ENCODE peak calls at places on chromosome 17, in six cellular contexts. X is NCI-H1092 treated with DMSO at 0.1 percent for 48 hours, S is occipital lobe, P is Peyer's patch, I is T-cell, Z is psoas muscle. B is an unnamed sample.

GRCh38 chr17:65173284-65173793 is 36.2 kb downstream of the RGS9 start:
- DNase-seq in P (peak), S (no peak), X (peak), Z (no peak), I (peak), B (no peak)

GRCh38 chr17:36722121-36722902 is 120.9 kb downstream of the MRM1 start:
- DNase-seq in I (peak), X (peak), S (no peak), P (peak), Z (peak), B (peak)

GRCh38 chr17:79005063-79005861 is 4.3 kb downstream of the CANT1 start:
- DNase-seq in I (no peak), P (peak), Z (no peak), X (no peak), S (no peak), B (no peak)

GRCh38 chr17:32261521-32261792 is 4.2 kb upstream of the RHBDL3 start:
- DNase-seq in Z (no peak), X (no peak), I (no peak), S (no peak), P (no peak), B (no peak)

GRCh38 chr17:57293077-57293476 is 36.8 kb downstream of the MSI2 start:
- DNase-seq in S (no peak), I (no peak), P (no peak), Z (no peak), X (no peak), B (no peak)

GRCh38 chr17:61284174-61284573 is 115.5 kb upstream of the TBX2 start:
- DNase-seq in S (no peak), X (no peak), Z (no peak), I (no peak), P (no peak), B (no peak)

GRCh38 chr17:73283841-73284282 is 22.2 kb upstream of the CPSF4L start:
- DNase-seq in Z (no peak), I (no peak), X (no peak), P (no peak), S (no peak), B (peak)

GRCh38 chr17:76726231-76726765 is at the start of gene JMJD6:
- DNase-seq in Z (peak), I (peak), P (peak), S (peak), X (peak), B (peak)

GRCh38 chr17:80861892-80862291 is 129.7 kb upstream of the CHMP6 start:
- DNase-seq in Z (no peak), P (no peak), X (no peak), S (no peak), I (peak), B (no peak)

GRCh38 chr17:68514809-68515208 is 2.6 kb downstream of the PRKAR1A start:
- DNase-seq in P (no peak), X (no peak), Z (no peak), S (no peak), I (no peak), B (no peak)

GRCh38 chr17:66811683-66812054 is 23.2 kb upstream of the CACNG5 start:
- DNase-seq in X (no peak), I (no peak), P (no peak), S (no peak), Z (no peak), B (no peak)

GRCh38 chr17:2508035-2508434 is 3.7 kb downstream of the METTL16 start:
- DNase-seq in S (no peak), Z (no peak), I (no peak), P (no peak), X (no peak), B (no peak)

GRCh38 chr17:79673517-79673916 is 57.2 kb upstream of the ENPP7 start:
- DNase-seq in I (no peak), X (no peak), P (no peak), Z (no peak), S (no peak), B (no peak)

GRCh38 chr17:78131172-78132085 is 858 bp downstream of the TMC8 start:
- DNase-seq in I (no peak), X (no peak), P (peak), S (peak), Z (no peak), B (no peak)

GRCh38 chr17:17180141-17180603 is 26.0 kb downstream of the PLD6 start:
- DNase-seq in P (no peak), Z (no peak), X (no peak), I (no peak), S (peak), B (no peak)

GRCh38 chr17:1908699-1909309 is 79.0 kb downstream of the RPA1 start:
- DNase-seq in S (peak), X (peak), Z (peak), P (peak), I (no peak), B (peak)

GRCh38 chr17:73156166-73156840 is 8.5 kb upstream of the SSTR2 start:
- DNase-seq in P (peak), Z (peak), X (peak), S (peak), I (peak), B (peak)

GRCh38 chr17:73823684-73824083 is 179.4 kb upstream of the SDK2 start:
- DNase-seq in I (no peak), X (no peak), Z (no peak), P (no peak), S (no peak), B (no peak)

GRCh38 chr17:1041746-1042145 is 44.8 kb downstream of the TIMM22 start:
- DNase-seq in P (no peak), X (no peak), Z (peak), I (no peak), S (no peak), B (no peak)

GRCh38 chr17:80005360-80006338 is 30.0 kb downstream of the TBC1D16 start:
- DNase-seq in Z (peak), I (peak), X (peak), S (no peak), P (no peak), B (peak)

GRCh38 chr17:9768381-9768934 is 22.9 kb downstream of the DHRS7C start:
- DNase-seq in P (no peak), S (no peak), I (no peak), X (peak), Z (no peak), B (no peak)

GRCh38 chr17:67322039-67322787 is 44.2 kb downstream of the PSMD12 start:
- DNase-seq in S (no peak), X (no peak), I (no peak), P (no peak), Z (no peak), B (no peak)

GRCh38 chr17:74179576-74179975 is 23.9 kb upstream of the RPL38 start:
- DNase-seq in S (no peak), I (no peak), Z (no peak), X (no peak), P (no peak), B (no peak)

GRCh38 chr17:67137860-67138259 is 93.5 kb downstream of the CACNG1 start:
- DNase-seq in P (no peak), I (no peak), S (no peak), Z (no peak), X (no peak), B (no peak)

GRCh38 chr17:50799582-50799981 is 32.3 kb upstream of the ANKRD40CL start:
- DNase-seq in S (no peak), Z (no peak), X (no peak), I (no peak), P (no peak), B (no peak)

GRCh38 chr17:3818786-3819185 is 17.8 kb upstream of the ITGAE start:
- DNase-seq in P (no peak), I (no peak), X (no peak), S (no peak), Z (no peak), B (no peak)

GRCh38 chr17:43360376-43360738 is 38.4 kb upstream of the ARL4D start:
- DNase-seq in I (no peak), P (peak), S (no peak), X (peak), Z (no peak), B (peak)

GRCh38 chr17:83053779-83054451 is 25.5 kb upstream of the METRNL start:
- DNase-seq in X (no peak), I (no peak), Z (no peak), S (no peak), P (peak), B (peak)

GRCh38 chr17:9905902-9906301 is 831 bp upstream of the RCVRN start:
- DNase-seq in X (no peak), S (no peak), Z (peak), I (no peak), P (no peak), B (no peak)

GRCh38 chr17:79038545-79039135 is 14.7 kb downstream of the C1QTNF1 start:
- DNase-seq in P (peak), Z (peak), X (no peak), S (no peak), I (no peak), B (peak)

GRCh38 chr17:82334622-82335394 is 1.2 kb upstream of the SECTM1 start:
- DNase-seq in I (no peak), S (no peak), X (no peak), Z (no peak), P (no peak), B (no peak)

GRCh38 chr17:61683466-61683865 is 92.4 kb upstream of the NACA2 start:
- DNase-seq in P (no peak), S (no peak), I (no peak), X (no peak), Z (no peak), B (no peak)

GRCh38 chr17:40363480-40363838 is 1.1 kb downstream of the GJD3 start:
- DNase-seq in P (no peak), Z (no peak), X (no peak), I (no peak), S (no peak), B (no peak)